ENCODE peak calls at places on chromosome 15, in four cellular contexts. G is K562, Z is A549, V is GM12878. H is an unnamed sample.

GRCh38 chr15:60384052-60384451 is 13.7 kb downstream of the ANXA2 start:
- DNase-seq in G (no peak), V (no peak), Z (no peak), H (no peak)

GRCh38 chr15:52143862-52144261 is 31.3 kb upstream of the BCL2L10 start:
- DNase-seq in V (no peak), G (peak), Z (no peak), H (peak)

GRCh38 chr15:60006203-60006782 is 2.2 kb downstream of the FOXB1 start:
- DNase-seq in G (peak), V (no peak), Z (no peak), H (peak)

GRCh38 chr15:41487376-41487775 is 6.3 kb upstream of the ITPKA start:
- DNase-seq in V (no peak), Z (no peak), G (no peak), H (no peak)

GRCh38 chr15:68431792-68432401 is at the start of gene ITGA11:
- DNase-seq in Z (peak), G (peak), V (no peak), H (peak)

GRCh38 chr15:63354771-63355650 is 26.6 kb downstream of the CA12 start:
- DNase-seq in G (no peak), Z (no peak), V (no peak), H (no peak)

GRCh38 chr15:68623301-68623892 is 44.6 kb downstream of the CORO2B start:
- DNase-seq in V (no peak), G (no peak), Z (no peak), H (no peak)

GRCh38 chr15:68382286-68383007 is 49.5 kb downstream of the ITGA11 start:
- DNase-seq in V (no peak), G (no peak), Z (no peak), H (no peak)

GRCh38 chr15:69679623-69680228 is 227.1 kb downstream of the RPLP1 start:
- DNase-seq in Z (no peak), G (no peak), V (peak), H (peak)

GRCh38 chr15:28101201-28101600 is 2.1 kb upstream of the OCA2 start:
- DNase-seq in G (no peak), V (no peak), Z (no peak), H (no peak)

GRCh38 chr15:52799145-52799811 is 9.1 kb upstream of the ONECUT1 start:
- DNase-seq in Z (no peak), G (no peak), V (no peak), H (no peak)

GRCh38 chr15:74960995-74961588 is 4.5 kb upstream of the RPP25 start:
- DNase-seq in Z (no peak), G (no peak), V (no peak), H (no peak)

GRCh38 chr15:46708226-46708625 is 1009.1 kb upstream of the SEMA6D start:
- DNase-seq in V (no peak), G (no peak), Z (no peak), H (no peak)

GRCh38 chr15:40855706-40856234 is 11.9 kb downstream of the SPINT1 start:
- DNase-seq in Z (no peak), G (no peak), V (no peak), H (no peak)

GRCh38 chr15:68888419-68888818 is 41.9 kb upstream of the SPESP1 start:
- DNase-seq in G (no peak), V (no peak), Z (no peak), H (peak)

GRCh38 chr15:60945196-60945595 is 283.9 kb downstream of the RORA start:
- DNase-seq in Z (no peak), V (no peak), G (no peak), H (no peak)

GRCh38 chr15:90300988-90301715 is 35.7 kb downstream of the NGRN start:
- DNase-seq in V (no peak), G (peak), Z (peak), H (peak)

GRCh38 chr15:71448688-71449114 is 333.4 kb downstream of the THSD4 start:
- DNase-seq in Z (peak), G (peak), V (no peak), H (peak)

GRCh38 chr15:92636950-92637481 is 18.6 kb downstream of the FAM174B start:
- DNase-seq in G (peak), Z (no peak), V (no peak), H (no peak)

GRCh38 chr15:42012937-42013482 is 7.8 kb downstream of the PLA2G4E start:
- DNase-seq in V (no peak), G (no peak), Z (no peak), H (no peak)

GRCh38 chr15:77549552-77550274 is 83.0 kb downstream of the LINGO1 start:
- DNase-seq in Z (no peak), V (no peak), G (no peak), H (no peak)

GRCh38 chr15:83053151-83053550 is 13.9 kb downstream of the BTBD1 start:
- DNase-seq in V (no peak), G (no peak), Z (no peak), H (peak)

GRCh38 chr15:68704496-68705021 is 116.1 kb downstream of the ANP32A start:
- DNase-seq in G (peak), Z (no peak), V (no peak), H (no peak)

GRCh38 chr15:83837946-83838571 is 184.1 kb downstream of the ADAMTSL3 start:
- DNase-seq in Z (peak), G (peak), V (no peak), H (peak)

GRCh38 chr15:41887893-41888292 is 6.0 kb downstream of the SPTBN5 start:
- DNase-seq in G (no peak), Z (no peak), V (no peak), H (no peak)

GRCh38 chr15:55742498-55742926 is 440 bp downstream of the PRTG start:
- DNase-seq in V (no peak), G (no peak), Z (peak), H (peak)

GRCh38 chr15:57283774-57284508 is 92.4 kb upstream of the CGNL1 start:
- DNase-seq in Z (no peak), G (no peak), V (no peak), H (peak)

GRCh38 chr15:73575636-73576247 is 57.4 kb downstream of the NPTN start:
- DNase-seq in Z (no peak), V (no peak), G (no peak), H (no peak)

GRCh38 chr15:73746883-73747282 is 6.3 kb downstream of the INSYN1 start:
- DNase-seq in V (no peak), G (no peak), Z (no peak), H (no peak)

GRCh38 chr15:39312984-39313383 is 267.9 kb upstream of the THBS1 start:
- DNase-seq in G (peak), V (no peak), Z (no peak), H (peak)

GRCh38 chr15:73637527-73637926 is 4.3 kb upstream of the NPTN start:
- DNase-seq in G (no peak), V (no peak), Z (no peak), H (no peak)

GRCh38 chr15:57789225-57789624 is 82.7 kb downstream of the POLR2M start:
- DNase-seq in Z (no peak), G (no peak), V (no peak), H (no peak)

GRCh38 chr15:75775296-75776074 is 62.8 kb upstream of the CSPG4 start:
- DNase-seq in V (no peak), Z (no peak), G (peak), H (peak)

GRCh38 chr15:81567924-81568323 is 193.9 kb upstream of the TMC3 start:
- DNase-seq in V (no peak), Z (no peak), G (no peak), H (no peak)

GRCh38 chr15:61063875-61064320 is 165.2 kb downstream of the RORA start:
- DNase-seq in V (no peak), Z (no peak), G (no peak), H (no peak)

DNA sequence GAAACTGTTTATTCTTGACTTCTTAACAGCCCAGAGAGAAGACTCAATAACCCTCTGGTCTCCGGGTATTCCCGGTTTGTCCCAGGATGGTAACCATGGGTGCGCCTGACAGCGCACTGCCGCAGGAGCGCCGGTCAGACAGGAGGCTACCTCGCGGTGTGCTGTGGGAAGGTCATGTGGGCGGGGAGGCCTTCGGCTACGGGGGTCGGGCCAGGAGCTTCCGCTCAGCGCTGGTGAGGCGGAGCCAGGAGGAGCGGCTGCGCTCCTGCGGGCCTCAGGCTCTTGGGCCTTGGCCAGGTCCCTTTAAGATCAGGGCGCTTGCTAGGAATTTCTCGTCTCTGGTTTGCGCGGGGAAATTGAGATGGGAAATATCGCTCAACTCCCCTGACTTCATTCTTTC is 182.3 kb upstream of the NDN start:
- DNase-seq in Z (no peak), V (no peak), G (peak), H (no peak)
- TF ChIP-seq MYC in Z (no peak), V (no peak), G (no peak), H (no peak)

DNA sequence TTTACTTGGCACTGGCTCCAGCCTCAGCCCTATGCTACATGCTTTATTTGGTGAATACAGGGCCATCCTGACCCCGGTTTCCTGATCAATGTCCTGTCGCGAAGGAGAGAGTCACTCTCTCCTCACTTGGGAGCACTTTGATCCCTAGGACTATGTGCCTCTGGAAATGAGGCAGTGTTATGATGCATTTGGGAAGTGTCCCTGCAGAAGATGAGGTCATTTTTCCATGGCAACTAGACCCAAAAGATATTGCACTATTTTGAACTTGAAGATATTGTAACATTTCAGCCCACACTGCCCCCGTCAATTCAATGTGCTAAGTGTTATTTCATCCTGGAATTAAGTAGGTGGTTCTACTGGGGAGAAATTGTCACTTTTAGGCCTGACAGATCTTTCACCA is 68.0 kb downstream of the LRRK1 start:
- DNase-seq in V (no peak), G (no peak), Z (no peak), H (no peak)
- TF ChIP-seq MYC in V (no peak), G (no peak), Z (no peak), H (no peak)

GRCh38 chr15:62209322-62209721 is 44.2 kb upstream of the C2CD4B start:
- DNase-seq in Z (no peak), V (no peak), G (no peak), H (no peak)

GRCh38 chr15:62209821-62210220 is 44.7 kb upstream of the C2CD4B start:
- DNase-seq in G (no peak), Z (no peak), V (no peak), H (no peak)

GRCh38 chr15:62208884-62209283 is 43.8 kb upstream of the C2CD4B start:
- DNase-seq in G (no peak), V (no peak), Z (no peak), H (no peak)

GRCh38 chr15:62212746-62213145 is 47.7 kb upstream of the C2CD4B start:
- DNase-seq in V (no peak), G (no peak), Z (no peak), H (no peak)

DNA sequence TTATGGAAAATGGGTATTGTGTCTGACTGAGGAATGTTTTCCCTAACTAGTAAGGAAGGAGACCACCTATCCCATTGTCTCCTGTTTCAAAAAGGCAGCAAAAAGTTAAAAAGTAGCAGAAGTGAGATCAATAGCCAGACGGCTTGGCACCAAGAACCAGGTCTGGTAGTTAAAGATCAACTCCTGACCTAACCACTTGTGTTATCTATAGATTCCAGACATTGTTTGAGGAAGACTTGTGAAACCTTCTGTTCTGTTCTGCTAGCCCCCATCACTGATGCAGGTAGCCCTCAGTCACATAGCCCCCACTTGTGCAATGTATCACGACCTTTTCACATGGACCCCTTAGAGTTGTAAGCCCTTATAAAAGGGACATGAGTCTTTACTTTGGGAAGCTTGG is 46.3 kb upstream of the C2CD4B start:
- DNase-seq in Z (no peak), V (no peak), G (no peak), H (no peak)
- TF ChIP-seq MYC in Z (no peak), V (no peak), G (no peak), H (no peak)

DNA sequence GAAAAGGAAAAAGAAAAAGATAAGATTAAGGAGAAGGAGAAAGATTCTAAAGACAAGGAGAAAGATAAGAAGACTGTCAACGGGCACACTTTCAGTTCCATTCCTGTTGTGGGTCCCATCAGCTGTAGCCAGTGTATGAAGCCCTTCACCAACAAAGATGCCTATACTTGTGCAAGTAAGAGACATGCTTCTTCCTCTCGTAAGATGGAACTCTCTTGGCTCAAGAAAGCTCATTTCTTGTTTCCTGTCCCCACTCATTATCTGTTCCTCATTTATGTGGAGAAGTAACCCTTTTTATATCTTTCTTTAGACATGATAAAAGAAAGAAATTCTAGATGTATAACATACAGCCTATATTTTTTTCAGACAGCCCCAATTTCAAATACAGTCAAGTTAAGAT is 101.4 kb downstream of the KLHL25 start:
- DNase-seq in V (no peak), Z (no peak), G (no peak), H (no peak)
- TF ChIP-seq MYC in V (no peak), Z (no peak), G (no peak), H (no peak)

DNA sequence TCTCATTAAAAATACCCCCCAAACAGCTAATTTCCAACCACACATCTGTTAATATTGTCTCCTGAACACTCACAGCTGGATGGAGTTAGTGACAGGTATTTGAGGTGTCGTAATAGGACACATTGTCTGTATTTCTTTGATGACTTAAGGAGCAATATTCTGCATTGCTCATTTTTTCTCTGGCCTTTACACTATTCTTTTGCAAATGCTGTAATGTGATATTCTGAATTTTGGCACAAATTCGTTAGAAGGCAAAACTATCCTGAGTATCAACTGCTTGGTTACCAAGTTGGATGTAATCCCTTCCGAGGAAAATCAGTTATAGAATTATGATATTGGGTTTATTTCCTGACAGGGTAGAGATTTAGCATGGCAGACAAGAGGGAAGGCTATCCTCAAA is 1030.2 kb downstream of the MCTP2 start:
- DNase-seq in G (no peak), Z (no peak), V (no peak), H (no peak)
- TF ChIP-seq MYC in G (no peak), Z (no peak), V (no peak), H (no peak)

GRCh38 chr15:43277231-43277823 is 10.6 kb upstream of the TGM5 start:
- DNase-seq in G (no peak), V (no peak), Z (no peak), H (no peak)

GRCh38 chr15:43279496-43279895 is 12.8 kb upstream of the TGM5 start:
- DNase-seq in Z (no peak), V (no peak), G (no peak), H (no peak)

GRCh38 chr15:43280996-43281395 is 14.3 kb upstream of the TGM5 start:
- DNase-seq in Z (no peak), G (no peak), V (no peak), H (no peak)

GRCh38 chr15:43277901-43278300 is 11.2 kb upstream of the TGM5 start:
- DNase-seq in V (no peak), Z (no peak), G (no peak), H (no peak)

DNA sequence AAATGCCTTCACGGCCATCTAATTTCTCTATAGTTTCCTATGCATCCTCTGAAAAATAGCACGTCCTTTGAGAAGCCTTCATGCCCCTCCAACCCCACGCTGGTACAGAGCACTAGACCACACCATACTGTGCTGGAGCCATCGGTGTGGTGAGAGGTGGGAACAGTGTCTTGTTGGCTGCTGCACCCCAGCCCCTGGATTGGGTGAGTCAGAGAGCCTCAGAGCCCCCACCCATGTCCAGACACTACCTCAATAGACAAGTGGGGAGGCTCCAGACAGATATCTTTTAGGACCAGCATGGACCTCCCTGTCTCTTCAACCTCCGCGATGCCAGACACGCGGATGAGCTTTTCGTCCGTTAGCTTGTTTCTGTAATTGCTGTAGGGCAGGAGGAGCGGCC is 12.1 kb upstream of the TGM5 start:
- DNase-seq in Z (no peak), V (no peak), G (no peak), H (no peak)
- TF ChIP-seq MYC in Z (no peak), V (no peak), G (no peak), H (no peak)

DNA sequence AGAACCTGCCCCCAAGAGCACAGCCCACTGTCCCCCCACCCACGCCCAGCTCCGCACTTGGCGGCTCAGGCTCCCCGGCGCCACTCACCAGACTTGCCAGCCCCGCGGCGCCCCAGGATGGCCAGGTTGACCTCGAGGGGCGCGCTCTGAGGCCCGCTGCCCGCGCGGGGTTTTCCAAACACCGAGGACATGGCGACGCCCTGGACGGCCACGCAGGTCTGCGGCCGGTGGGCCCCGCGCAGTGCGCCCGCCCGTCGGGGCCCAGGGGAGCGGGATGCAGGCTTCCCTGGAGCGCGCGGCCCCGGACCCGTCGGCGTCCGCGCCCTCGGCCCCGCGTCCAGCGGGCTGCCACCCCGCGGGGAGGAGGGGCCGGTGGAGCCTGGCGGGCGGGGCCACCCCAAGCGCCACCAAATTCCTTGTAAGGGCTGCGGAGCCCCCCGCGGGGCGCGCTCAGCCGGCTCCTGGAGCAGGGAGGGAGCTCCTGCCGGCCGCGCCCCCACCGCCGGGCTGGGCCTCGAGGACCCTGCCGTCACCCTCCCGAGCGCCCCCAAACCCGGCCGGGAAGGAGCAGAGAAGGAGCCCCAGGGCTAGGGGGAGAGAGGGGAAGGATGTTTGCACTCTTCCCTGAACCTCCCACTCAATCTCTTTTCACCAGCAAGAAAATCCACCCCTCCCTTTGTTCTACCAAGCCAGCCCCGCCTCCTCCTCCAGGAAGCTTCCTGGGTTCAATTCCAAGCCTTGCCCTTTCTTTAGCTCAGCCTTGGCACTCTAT is at the start of gene RASL12:
- DNase-seq in V (no peak), Z (no peak), G (peak), H (no peak)
- TF ChIP-seq MYC in V (no peak), Z (no peak), G (no peak), H (no peak)

GRCh38 chr15:33985751-33986150 is 17.5 kb downstream of the CHRM5 start:
- DNase-seq in Z (no peak), V (no peak), G (no peak), H (no peak)

GRCh38 chr15:33985287-33985686 is 17.0 kb downstream of the CHRM5 start:
- DNase-seq in V (no peak), G (no peak), Z (no peak), H (peak)

GRCh38 chr15:33975023-33975565 is 6.8 kb downstream of the CHRM5 start:
- DNase-seq in Z (no peak), G (no peak), V (no peak), H (peak)

DNA sequence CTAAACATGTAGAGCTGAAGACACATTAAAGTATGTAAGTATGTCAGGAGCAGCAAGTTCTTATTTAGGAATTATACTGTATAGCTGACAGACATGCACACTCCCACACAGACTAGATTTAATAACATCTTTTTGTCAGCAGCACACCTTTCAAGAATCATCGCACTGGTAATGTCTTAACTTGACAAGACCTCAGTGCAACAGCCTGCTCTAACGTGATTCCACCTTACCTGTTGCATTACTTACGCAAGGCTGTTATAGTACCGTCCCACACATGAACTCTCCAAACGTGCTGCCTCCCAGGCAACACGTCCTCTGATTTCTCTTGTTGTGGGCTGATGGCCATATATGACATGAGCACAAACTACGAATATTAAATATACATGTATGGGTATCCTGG is 11.9 kb downstream of the CHRM5 start:
- DNase-seq in V (no peak), G (no peak), Z (no peak), H (no peak)
- TF ChIP-seq MYC in V (no peak), G (no peak), Z (no peak), H (no peak)